ENCODE peak calls at places on chromosomes 13 and 19, in four cellular contexts. One of them, this sample, is unnamed.

GRCh38 chr13:30133976-30134375 is 173.4 kb downstream of the KATNAL1 start:
- DNase-seq in tibial nerve: no peak
- DNase-seq in CD8-positive, alpha-beta memory T cell: no peak
- DNase-seq in pancreas: no peak
- DNase-seq in this sample: no peak

GRCh38 chr13:79710376-79710775 is 229.4 kb downstream of the NDFIP2 start:
- DNase-seq in tibial nerve: no peak
- DNase-seq in CD8-positive, alpha-beta memory T cell: no peak
- DNase-seq in pancreas: no peak
- DNase-seq in this sample: no peak

GRCh38 chr19:9806781-9807180 is 12.1 kb downstream of the FBXL12 start:
- DNase-seq in tibial nerve: no peak
- DNase-seq in CD8-positive, alpha-beta memory T cell: no peak
- DNase-seq in pancreas: no peak
- DNase-seq in this sample: no peak

GRCh38 chr19:11530432-11530831 is 1.5 kb upstream of the ECSIT start:
- DNase-seq in tibial nerve: no peak
- DNase-seq in CD8-positive, alpha-beta memory T cell: no peak
- DNase-seq in pancreas: peak; percentile 84
- DNase-seq in this sample: no peak

GRCh38 chr13:59643906-59644626 is 519.7 kb downstream of the DIAPH3 start:
- DNase-seq in tibial nerve: no peak
- DNase-seq in CD8-positive, alpha-beta memory T cell: no peak
- DNase-seq in pancreas: no peak
- DNase-seq in this sample: no peak

GRCh38 chr13:28820099-28821051 is at the start of gene MTUS2:
- DNase-seq in tibial nerve: no peak
- DNase-seq in CD8-positive, alpha-beta memory T cell: no peak
- DNase-seq in pancreas: peak; percentile 18
- DNase-seq in this sample: no peak

GRCh38 chr19:18571564-18572344 is at the start of gene UBA52:
- DNase-seq in tibial nerve: peak; percentile 96
- DNase-seq in CD8-positive, alpha-beta memory T cell: peak; percentile 99
- DNase-seq in pancreas: peak; percentile 98
- DNase-seq in this sample: peak; percentile 96

GRCh38 chr19:1079566-1080111 is 12.7 kb downstream of the ARHGAP45 start:
- DNase-seq in tibial nerve: no peak
- DNase-seq in CD8-positive, alpha-beta memory T cell: peak; percentile 44
- DNase-seq in pancreas: peak; percentile 48
- DNase-seq in this sample: peak; percentile 64

GRCh38 chr13:105471683-105472082 is 1063.8 kb downstream of the EFNB2 start:
- DNase-seq in tibial nerve: no peak
- DNase-seq in CD8-positive, alpha-beta memory T cell: no peak
- DNase-seq in pancreas: no peak
- DNase-seq in this sample: no peak

GRCh38 chr13:27925220-27925991 is 5.6 kb downstream of the PDX1 start:
- DNase-seq in tibial nerve: no peak
- DNase-seq in CD8-positive, alpha-beta memory T cell: no peak
- DNase-seq in pancreas: no peak
- DNase-seq in this sample: no peak

GRCh38 chr19:44696939-44697669 is 1.8 kb upstream of the CEACAM16 start:
- DNase-seq in tibial nerve: no peak
- DNase-seq in CD8-positive, alpha-beta memory T cell: no peak
- DNase-seq in pancreas: peak; percentile 78
- DNase-seq in this sample: no peak

GRCh38 chr13:36030670-36031331 is 100.4 kb downstream of the DCLK1 start:
- DNase-seq in tibial nerve: no peak
- DNase-seq in CD8-positive, alpha-beta memory T cell: no peak
- DNase-seq in pancreas: no peak
- DNase-seq in this sample: no peak

GRCh38 chr19:58538257-58539168 is 5.4 kb upstream of the TRIM28 start:
- DNase-seq in tibial nerve: no peak
- DNase-seq in CD8-positive, alpha-beta memory T cell: no peak
- DNase-seq in pancreas: no peak
- DNase-seq in this sample: no peak

GRCh38 chr19:50831026-50831396 is 2.4 kb downstream of the KLK15 start:
- DNase-seq in tibial nerve: no peak
- DNase-seq in CD8-positive, alpha-beta memory T cell: no peak
- DNase-seq in pancreas: no peak
- DNase-seq in this sample: no peak

GRCh38 chr13:102033719-102034446 is 368.0 kb downstream of the FGF14 start:
- DNase-seq in tibial nerve: no peak
- DNase-seq in CD8-positive, alpha-beta memory T cell: no peak
- DNase-seq in pancreas: no peak
- DNase-seq in this sample: no peak

GRCh38 chr19:37931941-37932655 is 25.1 kb downstream of the SIPA1L3 start:
- DNase-seq in tibial nerve: no peak
- DNase-seq in CD8-positive, alpha-beta memory T cell: no peak
- DNase-seq in pancreas: peak; percentile 87
- DNase-seq in this sample: no peak

GRCh38 chr19:4567584-4568071 is 8.1 kb upstream of the SEMA6B start:
- DNase-seq in tibial nerve: peak; percentile 37
- DNase-seq in CD8-positive, alpha-beta memory T cell: peak; percentile 47
- DNase-seq in pancreas: peak; percentile 59
- DNase-seq in this sample: peak; percentile 58

GRCh38 chr13:112892759-112893569 is 76.0 kb upstream of the MCF2L start:
- DNase-seq in tibial nerve: no peak
- DNase-seq in CD8-positive, alpha-beta memory T cell: no peak
- DNase-seq in pancreas: peak; percentile 54
- DNase-seq in this sample: no peak

GRCh38 chr19:50949792-50950320 is 3.0 kb downstream of the KLK5 start:
- DNase-seq in tibial nerve: no peak
- DNase-seq in CD8-positive, alpha-beta memory T cell: no peak
- DNase-seq in pancreas: no peak
- DNase-seq in this sample: no peak

GRCh38 chr13:73481265-73481664 is 422.5 kb downstream of the KLF5 start:
- DNase-seq in tibial nerve: no peak
- DNase-seq in CD8-positive, alpha-beta memory T cell: no peak
- DNase-seq in pancreas: no peak
- DNase-seq in this sample: no peak

GRCh38 chr13:70520275-70520674 is 412.0 kb upstream of the KLHL1 start:
- DNase-seq in tibial nerve: no peak
- DNase-seq in CD8-positive, alpha-beta memory T cell: no peak
- DNase-seq in pancreas: no peak
- DNase-seq in this sample: no peak

GRCh38 chr13:80217614-80218456 is 123.1 kb downstream of the SPRY2 start:
- DNase-seq in tibial nerve: no peak
- DNase-seq in CD8-positive, alpha-beta memory T cell: no peak
- DNase-seq in pancreas: no peak
- DNase-seq in this sample: no peak

GRCh38 chr19:16062789-16063188 is 13.5 kb upstream of the TPM4 start:
- DNase-seq in tibial nerve: no peak
- DNase-seq in CD8-positive, alpha-beta memory T cell: peak; percentile 62
- DNase-seq in pancreas: no peak
- DNase-seq in this sample: peak; percentile 32

GRCh38 chr19:46614114-46614701 is 10.7 kb downstream of the PTGIR start:
- DNase-seq in tibial nerve: peak; percentile 81
- DNase-seq in CD8-positive, alpha-beta memory T cell: peak; percentile 71
- DNase-seq in pancreas: peak; percentile 87
- DNase-seq in this sample: peak; percentile 75

GRCh38 chr19:51025401-51025800 is 1.0 kb downstream of the KLK11 start:
- DNase-seq in tibial nerve: no peak
- DNase-seq in CD8-positive, alpha-beta memory T cell: no peak
- DNase-seq in pancreas: no peak
- DNase-seq in this sample: no peak

GRCh38 chr19:35549174-35549788 is 3.9 kb downstream of the TMEM147 start:
- DNase-seq in tibial nerve: no peak
- DNase-seq in CD8-positive, alpha-beta memory T cell: peak; percentile 48
- DNase-seq in pancreas: no peak
- DNase-seq in this sample: peak; percentile 60

GRCh38 chr13:27658569-27658968 is 36.9 kb downstream of the POLR1D start:
- DNase-seq in tibial nerve: no peak
- DNase-seq in CD8-positive, alpha-beta memory T cell: no peak
- DNase-seq in pancreas: no peak
- DNase-seq in this sample: no peak

GRCh38 chr19:49851456-49852259 is 699 bp downstream of the PTOV1 start:
- DNase-seq in tibial nerve: no peak
- DNase-seq in CD8-positive, alpha-beta memory T cell: peak; percentile 29
- DNase-seq in pancreas: peak; percentile 74
- DNase-seq in this sample: peak; percentile 47

GRCh38 chr19:44476559-44477408 is 23.5 kb downstream of the ZNF180 start:
- DNase-seq in tibial nerve: no peak
- DNase-seq in CD8-positive, alpha-beta memory T cell: no peak
- DNase-seq in pancreas: no peak
- DNase-seq in this sample: no peak

GRCh38 chr19:53192771-53193533 is at the start of gene ZNF665:
- DNase-seq in tibial nerve: peak; percentile 67
- DNase-seq in CD8-positive, alpha-beta memory T cell: peak; percentile 79
- DNase-seq in pancreas: peak; percentile 89
- DNase-seq in this sample: peak; percentile 40

GRCh38 chr19:48987323-48987722 is 5.8 kb downstream of the GYS1 start:
- DNase-seq in tibial nerve: no peak
- DNase-seq in CD8-positive, alpha-beta memory T cell: no peak
- DNase-seq in pancreas: no peak
- DNase-seq in this sample: no peak

GRCh38 chr19:14446336-14447036 is 13.4 kb downstream of the PKN1 start:
- DNase-seq in tibial nerve: no peak
- DNase-seq in CD8-positive, alpha-beta memory T cell: no peak
- DNase-seq in pancreas: no peak
- DNase-seq in this sample: no peak

GRCh38 chr19:32933571-32933970 is 38.2 kb downstream of the CEP89 start:
- DNase-seq in tibial nerve: no peak
- DNase-seq in CD8-positive, alpha-beta memory T cell: no peak
- DNase-seq in pancreas: no peak
- DNase-seq in this sample: no peak